ENCODE peak calls at places on chromosomes 6 and 20, in nine cellular contexts. One of them, this sample, is unnamed.

GRCh38 chr6:113433506-113433991 is 423.6 kb upstream of the MARCKS start:
- DNase-seq in heart left ventricle: no peak
- DNase-seq in neural progenitor cell: no peak
- DNase-seq in WTC11: no peak
- DNase-seq in CD8-positive, alpha-beta T cell: no peak
- DNase-seq in right lobe of liver: peak
- DNase-seq in cardiac fibroblast: peak
- DNase-seq in endothelial cell of umbilical vein: no peak
- DNase-seq in IMR-90: peak
- DNase-seq in this sample: peak

GRCh38 chr20:38806855-38807655 is 1.6 kb downstream of the PPP1R16B start:
- DNase-seq in cardiac fibroblast: no peak
- DNase-seq in neural progenitor cell: peak
- DNase-seq in heart left ventricle: no peak
- DNase-seq in CD8-positive, alpha-beta T cell: no peak
- DNase-seq in endothelial cell of umbilical vein: peak
- DNase-seq in right lobe of liver: no peak
- DNase-seq in IMR-90: no peak
- DNase-seq in WTC11: peak
- DNase-seq in this sample: no peak

GRCh38 chr20:63682384-63683139 is 13.9 kb upstream of the TNFRSF6B start:
- DNase-seq in endothelial cell of umbilical vein: peak
- DNase-seq in heart left ventricle: peak
- DNase-seq in neural progenitor cell: no peak
- DNase-seq in cardiac fibroblast: peak
- DNase-seq in WTC11: no peak
- DNase-seq in IMR-90: peak
- DNase-seq in CD8-positive, alpha-beta T cell: no peak
- DNase-seq in right lobe of liver: no peak
- DNase-seq in this sample: peak

GRCh38 chr6:2351807-2352431 is 106.5 kb upstream of the GMDS start:
- DNase-seq in endothelial cell of umbilical vein: no peak
- DNase-seq in CD8-positive, alpha-beta T cell: no peak
- DNase-seq in cardiac fibroblast: peak
- DNase-seq in right lobe of liver: no peak
- DNase-seq in heart left ventricle: no peak
- DNase-seq in WTC11: no peak
- DNase-seq in IMR-90: peak
- DNase-seq in neural progenitor cell: no peak
- DNase-seq in this sample: peak

GRCh38 chr6:13315896-13316295 is 12.4 kb downstream of the TBC1D7 start:
- DNase-seq in neural progenitor cell: no peak
- DNase-seq in endothelial cell of umbilical vein: no peak
- DNase-seq in WTC11: no peak
- DNase-seq in heart left ventricle: no peak
- DNase-seq in cardiac fibroblast: no peak
- DNase-seq in IMR-90: no peak
- DNase-seq in right lobe of liver: no peak
- DNase-seq in CD8-positive, alpha-beta T cell: no peak
- DNase-seq in this sample: no peak

GRCh38 chr6:107653183-107653580 is 163.3 kb downstream of the SOBP start:
- DNase-seq in CD8-positive, alpha-beta T cell: no peak
- DNase-seq in endothelial cell of umbilical vein: no peak
- DNase-seq in heart left ventricle: peak
- DNase-seq in WTC11: no peak
- DNase-seq in right lobe of liver: no peak
- DNase-seq in cardiac fibroblast: no peak
- DNase-seq in IMR-90: no peak
- DNase-seq in neural progenitor cell: no peak
- DNase-seq in this sample: no peak

GRCh38 chr6:91611190-91611589 is 1024.3 kb upstream of the MAP3K7 start:
- DNase-seq in neural progenitor cell: no peak
- DNase-seq in CD8-positive, alpha-beta T cell: no peak
- DNase-seq in right lobe of liver: no peak
- DNase-seq in cardiac fibroblast: no peak
- DNase-seq in endothelial cell of umbilical vein: no peak
- DNase-seq in heart left ventricle: no peak
- DNase-seq in IMR-90: no peak
- DNase-seq in WTC11: no peak
- DNase-seq in this sample: no peak

GRCh38 chr6:159443521-159443920 is 249.5 kb downstream of the SOD2 start:
- DNase-seq in CD8-positive, alpha-beta T cell: no peak
- DNase-seq in heart left ventricle: no peak
- DNase-seq in endothelial cell of umbilical vein: no peak
- DNase-seq in IMR-90: no peak
- DNase-seq in WTC11: no peak
- DNase-seq in right lobe of liver: no peak
- DNase-seq in neural progenitor cell: no peak
- DNase-seq in cardiac fibroblast: no peak
- DNase-seq in this sample: no peak

GRCh38 chr6:137389150-137389664 is 105.0 kb downstream of the OLIG3 start:
- DNase-seq in CD8-positive, alpha-beta T cell: peak
- DNase-seq in cardiac fibroblast: peak
- DNase-seq in heart left ventricle: no peak
- DNase-seq in WTC11: no peak
- DNase-seq in endothelial cell of umbilical vein: no peak
- DNase-seq in right lobe of liver: no peak
- DNase-seq in IMR-90: no peak
- DNase-seq in neural progenitor cell: no peak
- DNase-seq in this sample: no peak

GRCh38 chr6:108175592-108176279 is 9.9 kb downstream of the NR2E1 start:
- DNase-seq in right lobe of liver: no peak
- DNase-seq in WTC11: peak
- DNase-seq in endothelial cell of umbilical vein: no peak
- DNase-seq in neural progenitor cell: peak
- DNase-seq in IMR-90: no peak
- DNase-seq in CD8-positive, alpha-beta T cell: no peak
- DNase-seq in heart left ventricle: no peak
- DNase-seq in cardiac fibroblast: no peak
- DNase-seq in this sample: no peak

GRCh38 chr20:14142964-14143627 is 147.8 kb downstream of the MACROD2 start:
- DNase-seq in cardiac fibroblast: peak
- DNase-seq in right lobe of liver: no peak
- DNase-seq in CD8-positive, alpha-beta T cell: no peak
- DNase-seq in neural progenitor cell: no peak
- DNase-seq in heart left ventricle: no peak
- DNase-seq in endothelial cell of umbilical vein: no peak
- DNase-seq in WTC11: no peak
- DNase-seq in IMR-90: peak
- DNase-seq in this sample: no peak

GRCh38 chr20:41534842-41535241 is 83.3 kb downstream of the CHD6 start:
- DNase-seq in IMR-90: peak
- DNase-seq in CD8-positive, alpha-beta T cell: no peak
- DNase-seq in heart left ventricle: no peak
- DNase-seq in WTC11: no peak
- DNase-seq in right lobe of liver: no peak
- DNase-seq in endothelial cell of umbilical vein: no peak
- DNase-seq in cardiac fibroblast: peak
- DNase-seq in neural progenitor cell: no peak
- DNase-seq in this sample: no peak

GRCh38 chr6:28462401-28462800 is 19.1 kb upstream of the ZSCAN23 start:
- DNase-seq in cardiac fibroblast: no peak
- DNase-seq in WTC11: no peak
- DNase-seq in CD8-positive, alpha-beta T cell: no peak
- DNase-seq in IMR-90: no peak
- DNase-seq in neural progenitor cell: no peak
- DNase-seq in right lobe of liver: no peak
- DNase-seq in heart left ventricle: no peak
- DNase-seq in endothelial cell of umbilical vein: no peak
- DNase-seq in this sample: no peak

GRCh38 chr20:16732506-16733152 is 2.8 kb downstream of the SNRPB2 start:
- DNase-seq in right lobe of liver: no peak
- DNase-seq in endothelial cell of umbilical vein: no peak
- DNase-seq in heart left ventricle: no peak
- DNase-seq in WTC11: no peak
- DNase-seq in cardiac fibroblast: no peak
- DNase-seq in CD8-positive, alpha-beta T cell: no peak
- DNase-seq in IMR-90: no peak
- DNase-seq in neural progenitor cell: no peak
- DNase-seq in this sample: no peak

GRCh38 chr20:40883097-40883496 is 145.5 kb upstream of the TOP1 start:
- DNase-seq in right lobe of liver: no peak
- DNase-seq in CD8-positive, alpha-beta T cell: no peak
- DNase-seq in IMR-90: no peak
- DNase-seq in endothelial cell of umbilical vein: peak
- DNase-seq in WTC11: no peak
- DNase-seq in cardiac fibroblast: no peak
- DNase-seq in heart left ventricle: peak
- DNase-seq in neural progenitor cell: no peak
- DNase-seq in this sample: no peak

GRCh38 chr6:22886881-22887581 is 317.7 kb downstream of the HDGFL1 start:
- DNase-seq in cardiac fibroblast: peak
- DNase-seq in WTC11: no peak
- DNase-seq in neural progenitor cell: no peak
- DNase-seq in right lobe of liver: no peak
- DNase-seq in CD8-positive, alpha-beta T cell: no peak
- DNase-seq in endothelial cell of umbilical vein: no peak
- DNase-seq in heart left ventricle: no peak
- DNase-seq in IMR-90: peak
- DNase-seq in this sample: peak

GRCh38 chr6:142518126-142518525 is 216.3 kb downstream of the ADGRG6 start:
- DNase-seq in right lobe of liver: no peak
- DNase-seq in heart left ventricle: no peak
- DNase-seq in endothelial cell of umbilical vein: no peak
- DNase-seq in CD8-positive, alpha-beta T cell: no peak
- DNase-seq in IMR-90: no peak
- DNase-seq in neural progenitor cell: no peak
- DNase-seq in WTC11: no peak
- DNase-seq in cardiac fibroblast: peak
- DNase-seq in this sample: no peak

GRCh38 chr20:41214666-41215065 is 77.3 kb downstream of the PLCG1 start:
- DNase-seq in CD8-positive, alpha-beta T cell: no peak
- DNase-seq in WTC11: no peak
- DNase-seq in cardiac fibroblast: no peak
- DNase-seq in endothelial cell of umbilical vein: no peak
- DNase-seq in neural progenitor cell: no peak
- DNase-seq in right lobe of liver: no peak
- DNase-seq in IMR-90: no peak
- DNase-seq in heart left ventricle: no peak
- DNase-seq in this sample: no peak

DNA sequence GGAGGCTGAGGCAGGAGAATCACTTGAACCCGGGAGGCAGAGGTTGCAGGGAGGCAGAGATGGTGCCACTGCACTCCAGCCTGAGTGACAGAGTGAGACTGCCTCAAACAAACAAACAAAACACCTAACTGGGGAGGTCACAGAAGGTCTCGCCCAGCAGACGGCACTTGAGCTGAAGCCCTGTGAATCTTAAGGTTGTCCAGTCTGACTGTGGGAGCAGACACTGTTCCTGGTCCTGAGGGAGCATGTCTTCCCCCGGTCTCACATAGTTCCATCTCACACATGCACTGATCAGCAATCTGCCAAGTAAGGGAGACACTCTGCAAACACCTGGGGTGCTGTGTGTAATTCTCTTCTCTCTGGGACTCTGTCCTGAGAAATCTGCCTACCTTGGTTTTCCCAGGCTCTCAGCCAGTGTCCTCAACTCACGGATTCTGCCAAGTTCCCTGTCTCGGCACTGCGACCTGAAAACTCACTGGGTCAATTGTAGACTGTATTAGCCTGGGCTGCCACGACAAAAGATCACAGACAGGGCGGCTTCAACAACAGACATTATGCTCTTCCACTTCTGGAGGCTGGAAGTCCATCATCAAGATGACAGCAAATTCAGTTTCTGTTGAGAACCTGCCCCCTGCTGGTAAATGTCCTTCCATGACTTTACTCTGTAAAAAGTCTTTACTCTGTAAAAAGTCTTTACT is 94.3 kb downstream of the JPH2 start:
- DNase-seq in right lobe of liver: no peak
- DNase-seq in heart left ventricle: no peak
- DNase-seq in IMR-90: peak
- DNase-seq in neural progenitor cell: peak
- DNase-seq in endothelial cell of umbilical vein: peak
- DNase-seq in cardiac fibroblast: peak
- DNase-seq in WTC11: no peak
- DNase-seq in CD8-positive, alpha-beta T cell: no peak
- DNase-seq in this sample: peak
- TF ChIP-seq CTCF in right lobe of liver: peak
- TF ChIP-seq CTCF in heart left ventricle: peak
- TF ChIP-seq CTCF in IMR-90: peak
- TF ChIP-seq CTCF in neural progenitor cell: peak
- TF ChIP-seq CTCF in endothelial cell of umbilical vein: peak
- TF ChIP-seq CTCF in cardiac fibroblast: peak
- TF ChIP-seq CTCF in WTC11: peak
- TF ChIP-seq CTCF in CD8-positive, alpha-beta T cell: peak
- TF ChIP-seq CTCF in this sample: peak

GRCh38 chr6:24547243-24547642 is 52.5 kb downstream of the ALDH5A1 start:
- DNase-seq in WTC11: peak
- DNase-seq in IMR-90: no peak
- DNase-seq in cardiac fibroblast: peak
- DNase-seq in neural progenitor cell: peak
- DNase-seq in CD8-positive, alpha-beta T cell: peak
- DNase-seq in right lobe of liver: no peak
- DNase-seq in endothelial cell of umbilical vein: no peak
- DNase-seq in heart left ventricle: no peak
- DNase-seq in this sample: no peak
- TF ChIP-seq CTCF in WTC11: no peak
- TF ChIP-seq CTCF in IMR-90: no peak
- TF ChIP-seq CTCF in cardiac fibroblast: no peak
- TF ChIP-seq CTCF in neural progenitor cell: peak
- TF ChIP-seq CTCF in CD8-positive, alpha-beta T cell: no peak
- TF ChIP-seq CTCF in right lobe of liver: no peak
- TF ChIP-seq CTCF in endothelial cell of umbilical vein: no peak
- TF ChIP-seq CTCF in heart left ventricle: no peak
- TF ChIP-seq CTCF in this sample: no peak

GRCh38 chr6:73134588-73134987 is 90.7 kb downstream of the KHDC1L start:
- DNase-seq in IMR-90: peak
- DNase-seq in neural progenitor cell: peak
- DNase-seq in heart left ventricle: no peak
- DNase-seq in CD8-positive, alpha-beta T cell: no peak
- DNase-seq in WTC11: peak
- DNase-seq in cardiac fibroblast: peak
- DNase-seq in endothelial cell of umbilical vein: peak
- DNase-seq in right lobe of liver: peak
- DNase-seq in this sample: peak
- TF ChIP-seq CTCF in IMR-90: no peak
- TF ChIP-seq CTCF in neural progenitor cell: peak
- TF ChIP-seq CTCF in heart left ventricle: no peak
- TF ChIP-seq CTCF in CD8-positive, alpha-beta T cell: no peak
- TF ChIP-seq CTCF in WTC11: peak
- TF ChIP-seq CTCF in cardiac fibroblast: peak
- TF ChIP-seq CTCF in endothelial cell of umbilical vein: peak
- TF ChIP-seq CTCF in right lobe of liver: no peak
- TF ChIP-seq CTCF in this sample: peak

DNA sequence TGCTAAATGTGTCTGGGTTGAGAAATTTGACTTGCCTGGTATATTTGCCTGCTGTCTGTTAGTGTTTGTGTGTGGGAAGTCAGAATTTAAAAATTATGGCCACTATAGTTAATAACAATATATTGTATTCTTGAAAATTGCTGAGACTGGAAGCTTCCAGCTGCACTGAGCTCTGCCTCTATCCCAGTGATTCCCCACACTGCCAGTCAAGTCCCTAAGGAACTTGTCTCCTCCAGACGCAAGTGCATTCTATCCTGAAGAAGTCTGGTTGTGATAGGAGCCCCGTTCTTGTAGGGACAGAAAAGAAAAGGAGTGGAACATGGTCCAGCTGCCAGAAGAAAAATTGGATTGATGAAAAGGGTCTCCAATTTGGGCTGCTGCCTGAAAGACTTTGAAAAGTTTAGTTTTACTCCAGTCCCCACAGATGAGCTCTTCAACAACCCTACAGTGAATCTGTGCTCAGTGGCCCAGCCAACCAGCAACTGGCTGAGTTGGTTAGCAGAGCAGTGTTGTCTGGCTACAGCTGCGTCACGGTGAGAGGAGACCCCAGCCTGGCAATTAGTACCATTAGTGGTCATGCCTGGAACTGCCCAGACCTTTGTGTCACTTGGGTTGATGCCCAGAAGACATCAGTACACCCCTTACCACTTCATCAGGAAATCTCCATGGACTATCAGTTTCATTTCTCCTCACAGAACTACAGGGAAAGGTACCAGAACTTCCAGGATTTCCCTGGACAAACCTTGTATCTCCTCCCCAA is 183.1 kb upstream of the MCHR2 start:
- DNase-seq in neural progenitor cell: no peak
- DNase-seq in heart left ventricle: no peak
- DNase-seq in endothelial cell of umbilical vein: no peak
- DNase-seq in IMR-90: no peak
- DNase-seq in cardiac fibroblast: no peak
- DNase-seq in right lobe of liver: no peak
- DNase-seq in WTC11: no peak
- DNase-seq in CD8-positive, alpha-beta T cell: no peak
- DNase-seq in this sample: no peak
- TF ChIP-seq CTCF in neural progenitor cell: no peak
- TF ChIP-seq CTCF in heart left ventricle: no peak
- TF ChIP-seq CTCF in endothelial cell of umbilical vein: no peak
- TF ChIP-seq CTCF in IMR-90: no peak
- TF ChIP-seq CTCF in cardiac fibroblast: no peak
- TF ChIP-seq CTCF in right lobe of liver: no peak
- TF ChIP-seq CTCF in WTC11: no peak
- TF ChIP-seq CTCF in CD8-positive, alpha-beta T cell: no peak
- TF ChIP-seq CTCF in this sample: peak

This sample was measured in HFFc6.